ENCODE peak calls at places on chromosome 3, in seven cellular contexts. W is activated T-helper 1 cell treated with Interleukin-2 at 50 U/mL for 16 hours; A is PC-9; I is stimulated activated CD4-positive, alpha-beta T cell treated with anti-CD3 and anti-CD28 coated beads, Interleukin-12 subunit alpha, Interleukin-12 subunit beta, amount 100 ng/mL, for 48 hours; F is CD8-positive, alpha-beta memory T cell; Z is H1; H is GM13976. X is an unnamed sample.

GRCh38 chr3:98986073-98986472 is 84.6 kb upstream of the DCBLD2 start:
- DNase-seq in Z (no peak), H (no peak), A (peak; percentile 72), I (no peak), W (no peak), F (no peak), X (peak; percentile 84)

GRCh38 chr3:10351013-10351735 is 30.3 kb upstream of the SEC13 start:
- DNase-seq in A (no peak), W (no peak), Z (no peak), H (no peak), I (no peak), F (no peak), X (no peak)

GRCh38 chr3:194003128-194004057 is 132.6 kb upstream of the HES1 start:
- DNase-seq in A (peak; percentile 98), Z (peak; percentile 65), F (no peak), W (no peak), H (peak; percentile 82), I (peak; percentile 12), X (peak; percentile 95)

GRCh38 chr3:117665311-117665710 is 955.7 kb downstream of the TUSC7 start:
- DNase-seq in W (no peak), H (no peak), I (no peak), F (no peak), Z (no peak), A (no peak), X (no peak)

GRCh38 chr3:188948658-188949400 is 222.9 kb upstream of the TPRG1 start:
- DNase-seq in A (peak; percentile 84), Z (no peak), F (no peak), W (no peak), I (no peak), H (no peak), X (peak; percentile 96)

GRCh38 chr3:25044762-25045161 is 383.3 kb upstream of the RARB start:
- DNase-seq in Z (no peak), I (no peak), A (no peak), H (no peak), F (no peak), W (no peak), X (no peak)

GRCh38 chr3:67094769-67095168 is 96.7 kb downstream of the KBTBD8 start:
- DNase-seq in F (no peak), H (no peak), Z (no peak), A (no peak), W (no peak), I (no peak), X (peak; percentile 7)

GRCh38 chr3:134064081-134064480 is 34.4 kb upstream of the SLCO2A1 start:
- DNase-seq in A (no peak), Z (no peak), I (no peak), H (no peak), F (no peak), W (no peak), X (no peak)

GRCh38 chr3:138084196-138084595 is 31.2 kb downstream of the DZIP1L start:
- DNase-seq in Z (no peak), F (no peak), H (no peak), A (no peak), W (no peak), I (no peak), X (no peak)

GRCh38 chr3:152943645-152944044 is 108.7 kb downstream of the P2RY1 start:
- DNase-seq in Z (no peak), I (no peak), W (no peak), A (peak; percentile 39), F (no peak), H (no peak), X (no peak)

GRCh38 chr3:116947809-116948208 is 238.2 kb downstream of the TUSC7 start:
- DNase-seq in I (no peak), F (no peak), H (no peak), Z (no peak), W (no peak), A (no peak), X (no peak)

GRCh38 chr3:121670676-121671075 is 10.0 kb upstream of the HCLS1 start:
- DNase-seq in I (no peak), A (no peak), F (no peak), W (no peak), Z (no peak), H (no peak), X (no peak)

GRCh38 chr3:16064660-16065414 is 109.6 kb upstream of the GALNT15 start:
- DNase-seq in I (no peak), A (no peak), F (no peak), Z (no peak), H (no peak), W (no peak), X (peak; percentile 91)

GRCh38 chr3:18126772-18127171 is 298.4 kb downstream of the SATB1 start:
- DNase-seq in H (no peak), A (no peak), Z (no peak), I (no peak), W (no peak), F (no peak), X (no peak)

GRCh38 chr3:29694783-29695182 is 413.9 kb downstream of the RBMS3 start:
- DNase-seq in I (no peak), A (peak; percentile 85), Z (no peak), H (no peak), F (no peak), W (no peak), X (peak; percentile 92)

GRCh38 chr3:178483704-178484103 is 52.5 kb upstream of the KCNMB2 start:
- DNase-seq in I (no peak), Z (no peak), F (no peak), H (no peak), W (no peak), A (no peak), X (peak; percentile 7)

GRCh38 chr3:133828576-133829309 is 23.1 kb downstream of the SRPRB start:
- DNase-seq in W (no peak), H (no peak), I (no peak), F (no peak), A (no peak), Z (peak; percentile 54), X (no peak)

GRCh38 chr3:193890036-193890897 is 245.7 kb upstream of the HES1 start:
- DNase-seq in F (no peak), I (no peak), Z (no peak), H (no peak), A (no peak), W (no peak), X (no peak)

GRCh38 chr3:105944281-105944680 is 75.5 kb upstream of the CBLB start:
- DNase-seq in I (no peak), W (no peak), Z (no peak), F (no peak), A (no peak), H (no peak), X (no peak)

GRCh38 chr3:150064952-150065351 is 94.3 kb upstream of the PFN2 start:
- DNase-seq in I (no peak), F (no peak), H (no peak), Z (no peak), A (no peak), W (no peak), X (no peak)

GRCh38 chr3:171813897-171814460 is 3.7 kb upstream of the PLD1 start:
- DNase-seq in W (no peak), H (peak; percentile 53), I (no peak), Z (no peak), A (peak; percentile 48), F (no peak), X (no peak)

GRCh38 chr3:43998841-43999805 is 242.6 kb upstream of the TOPAZ1 start:
- DNase-seq in A (peak; percentile 69), Z (peak; percentile 83), W (no peak), F (no peak), H (peak; percentile 91), I (no peak), X (peak; percentile 90)

GRCh38 chr3:69865920-69866679 is 126.8 kb downstream of the MITF start:
- DNase-seq in A (no peak), H (no peak), Z (no peak), I (no peak), W (no peak), F (no peak), X (no peak)

GRCh38 chr3:109257269-109257668 is 59.0 kb downstream of the DPPA2 start:
- DNase-seq in W (no peak), Z (no peak), F (no peak), A (no peak), H (no peak), I (no peak), X (peak; percentile 79)

GRCh38 chr3:78919021-78919755 is 848.6 kb downstream of the ROBO1 start:
- DNase-seq in W (no peak), I (no peak), A (no peak), H (peak; percentile 20), Z (no peak), F (no peak), X (peak; percentile 65)

GRCh38 chr3:193734737-193735366 is 141.8 kb downstream of the OPA1 start:
- DNase-seq in Z (no peak), A (no peak), F (no peak), I (no peak), W (no peak), H (no peak), X (no peak)

GRCh38 chr3:134036291-134036690 is 6.6 kb upstream of the SLCO2A1 start:
- DNase-seq in Z (no peak), F (no peak), H (no peak), I (no peak), W (no peak), A (no peak), X (no peak)

GRCh38 chr3:46029953-46030543 is 2.8 kb upstream of the XCR1 start:
- DNase-seq in A (no peak), I (no peak), F (no peak), W (no peak), Z (no peak), H (peak; percentile 48), X (no peak)

GRCh38 chr3:128311441-128311844 is 155.2 kb downstream of the DNAJB8 start:
- DNase-seq in I (no peak), Z (peak; percentile 20), W (no peak), H (no peak), A (no peak), F (no peak), X (no peak)

GRCh38 chr3:188449421-188449820 is 295.5 kb downstream of the LPP start:
- DNase-seq in A (no peak), I (no peak), H (no peak), W (no peak), F (no peak), Z (no peak), X (no peak)

X was measured in astrocyte of the hippocampus.